ENCODE peak calls at places on chromosomes 13 and 19, in eight cellular contexts. B, U, S, K, I, D, C and P are unnamed samples.

GRCh38 chr13:30744056-30744684 is 8.8 kb downstream of the ALOX5AP start:
- DNase-seq in B (peak; percentile 80), U (peak; percentile 93), S (no peak), K (no peak), I (peak; percentile 28), D (peak; percentile 84), C (no peak), P (peak; percentile 13)

GRCh38 chr19:33290956-33291622 is 11.2 kb downstream of the CEBPA start:
- DNase-seq in B (no peak), U (no peak), S (no peak), K (no peak), I (no peak), D (peak; percentile 82), C (no peak), P (peak; percentile 85)

GRCh38 chr19:49229416-49229815 is 71.8 kb downstream of the TRPM4 start:
- DNase-seq in B (no peak), U (no peak), S (no peak), K (no peak), I (no peak), D (no peak), C (no peak), P (no peak)

GRCh38 chr19:33374406-33374703 is 846 bp downstream of the CEBPG start:
- DNase-seq in B (no peak), U (peak; percentile 21), S (no peak), K (peak; percentile 53), I (no peak), D (no peak), C (no peak), P (no peak)

GRCh38 chr19:44657211-44657921 is 13.7 kb downstream of the PVR start:
- DNase-seq in B (peak; percentile 58), U (peak; percentile 72), S (peak; percentile 51), K (peak; percentile 86), I (peak; percentile 45), D (no peak), C (peak; percentile 59), P (peak; percentile 54)

GRCh38 chr13:43057653-43058317 is 34.4 kb downstream of the DNAJC15 start:
- DNase-seq in B (peak; percentile 31), U (no peak), S (no peak), K (no peak), I (no peak), D (no peak), C (no peak), P (no peak)

GRCh38 chr13:74061939-74062595 is 72.1 kb downstream of the KLF12 start:
- DNase-seq in B (peak; percentile 26), U (no peak), S (no peak), K (peak; percentile 19), I (peak; percentile 31), D (no peak), C (no peak), P (no peak)

GRCh38 chr13:79307866-79308298 is 98.2 kb downstream of the RBM26 start:
- DNase-seq in B (no peak), U (no peak), S (peak; percentile 47), K (no peak), I (no peak), D (no peak), C (no peak), P (no peak)

GRCh38 chr19:3458595-3459284 is 21.6 kb downstream of the SMIM24 start:
- DNase-seq in B (no peak), U (no peak), S (no peak), K (peak; percentile 78), I (peak; percentile 71), D (no peak), C (no peak), P (no peak)

GRCh38 chr13:65834897-65835296 is 1395.2 kb downstream of the PCDH9 start:
- DNase-seq in B (no peak), U (no peak), S (no peak), K (no peak), I (no peak), D (no peak), C (no peak), P (no peak)

GRCh38 chr19:46972301-46972700 is 47.3 kb upstream of the NPAS1 start:
- DNase-seq in B (no peak), U (no peak), S (no peak), K (no peak), I (no peak), D (peak; percentile 27), C (no peak), P (no peak)

GRCh38 chr19:47540748-47541147 is 25.9 kb upstream of the NAPA start:
- DNase-seq in B (no peak), U (no peak), S (no peak), K (no peak), I (no peak), D (no peak), C (no peak), P (no peak)

GRCh38 chr19:6239871-6240676 is 39.7 kb downstream of the MLLT1 start:
- DNase-seq in B (no peak), U (no peak), S (no peak), K (peak; percentile 82), I (no peak), D (no peak), C (peak; percentile 11), P (no peak)

GRCh38 chr19:6242677-6243076 is 37.1 kb downstream of the MLLT1 start:
- DNase-seq in B (no peak), U (no peak), S (no peak), K (no peak), I (no peak), D (no peak), C (no peak), P (no peak)

GRCh38 chr19:6241680-6242079 is 38.1 kb downstream of the MLLT1 start:
- DNase-seq in B (no peak), U (no peak), S (peak; percentile 93), K (peak; percentile 79), I (no peak), D (no peak), C (peak; percentile 46), P (no peak)

GRCh38 chr19:6239401-6239844 is 40.4 kb downstream of the MLLT1 start:
- DNase-seq in B (no peak), U (no peak), S (no peak), K (peak; percentile 26), I (no peak), D (no peak), C (peak; percentile 16), P (peak; percentile 54)

DNA sequence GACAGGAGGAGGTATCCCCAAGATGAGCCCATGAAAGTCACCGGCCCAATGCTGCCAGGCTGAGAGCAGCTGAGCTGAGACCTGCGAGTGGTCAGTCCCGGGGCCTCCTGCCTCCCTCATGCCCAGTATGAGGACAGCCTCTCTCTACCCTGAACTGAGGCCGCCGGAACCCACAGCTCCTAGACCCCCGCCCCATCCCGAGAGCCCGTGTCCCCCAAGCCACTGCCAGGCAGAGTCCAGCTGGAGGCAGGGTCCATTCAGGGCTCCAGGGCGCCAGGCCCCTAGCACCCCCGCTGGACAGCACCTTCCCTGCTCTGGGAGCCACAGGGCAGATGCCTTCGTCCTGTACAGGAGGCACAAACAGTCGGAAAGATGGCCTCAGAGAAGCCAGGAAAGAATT is 38.7 kb downstream of the MLLT1 start:
- DNase-seq in B (no peak), U (no peak), S (no peak), K (peak; percentile 53), I (no peak), D (no peak), C (peak; percentile 12), P (no peak)
- H3K27ac ChIP-seq in B (no peak overlapping the region), U (no peak overlapping the region), S (peak overlapping the region; percentile 86), K (no peak overlapping the region), I (no peak overlapping the region), D (no peak overlapping the region), C (peak overlapping the region; percentile 39), P (peak overlapping the region; percentile 99)

DNA sequence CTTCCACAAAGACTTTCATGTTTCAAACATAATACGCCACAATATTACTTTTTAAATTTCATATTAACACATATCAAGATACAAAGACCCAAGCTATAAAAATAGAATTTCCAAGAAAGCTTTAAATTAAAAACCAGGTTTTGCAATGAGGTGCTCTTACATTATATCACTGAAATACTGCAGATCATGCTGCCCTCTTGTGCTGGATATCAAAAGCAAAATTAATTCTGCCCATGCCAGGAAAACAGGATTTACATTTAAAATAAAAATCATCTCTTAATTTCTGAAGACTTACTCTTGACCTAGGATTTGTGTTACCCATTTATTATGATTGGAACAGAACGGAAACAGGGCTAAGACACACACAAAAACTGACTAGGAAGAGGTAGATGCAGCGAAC is 145.0 kb downstream of the ABCC4 start:
- DNase-seq in B (no peak), U (no peak), S (no peak), K (peak; percentile 16), I (no peak), D (no peak), C (no peak), P (peak; percentile 6)
- TF ChIP-seq CTCF in B (peak; percentile 45), U (no peak), S (peak; percentile 32), K (peak; percentile 75), I (no peak), D (peak; percentile 62), C (peak; percentile 10), P (peak; percentile 24)

GRCh38 chr19:18735752-18736151 is 52.3 kb downstream of the CRTC1 start:
- DNase-seq in B (no peak), U (no peak), S (no peak), K (no peak), I (no peak), D (no peak), C (no peak), P (no peak)

GRCh38 chr19:18736415-18737336 is 53.2 kb downstream of the CRTC1 start:
- DNase-seq in B (no peak), U (no peak), S (no peak), K (peak; percentile 81), I (no peak), D (no peak), C (no peak), P (no peak)

GRCh38 chr19:18737954-18738351 is 53.2 kb downstream of the COMP start:
- DNase-seq in B (no peak), U (no peak), S (no peak), K (no peak), I (no peak), D (no peak), C (no peak), P (no peak)

GRCh38 chr19:18738961-18739690 is 52.0 kb downstream of the COMP start:
- DNase-seq in B (no peak), U (no peak), S (no peak), K (no peak), I (no peak), D (no peak), C (no peak), P (no peak)

DNA sequence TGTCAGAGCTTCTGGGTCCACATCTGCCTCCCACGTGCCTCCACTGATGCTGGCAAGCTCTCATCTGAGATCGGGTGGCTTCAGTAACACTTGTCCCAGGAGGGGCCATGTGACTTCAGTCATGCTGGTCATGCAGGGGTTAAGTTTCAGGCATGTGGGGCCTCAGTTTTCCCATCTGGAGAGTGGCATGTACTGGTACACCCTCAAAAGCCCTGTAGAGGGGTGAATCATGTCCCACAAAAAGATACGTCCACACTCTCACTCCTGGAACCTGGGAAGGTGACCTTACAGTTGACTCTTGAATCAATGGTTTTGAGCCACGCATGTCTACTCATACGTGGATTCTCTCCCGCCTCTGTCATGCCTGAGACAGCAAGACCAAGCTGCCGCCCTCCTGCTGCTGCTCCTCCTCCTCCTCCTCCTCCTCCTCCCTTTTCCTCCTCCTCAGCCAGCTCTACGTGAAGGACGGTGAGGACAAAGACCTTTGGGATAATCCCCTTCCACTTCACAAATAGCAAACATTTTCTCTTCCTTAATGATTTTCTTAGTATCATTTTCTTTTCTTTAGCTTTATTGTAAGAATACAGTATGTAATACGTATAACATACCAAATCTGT is 53.7 kb downstream of the COMP start:
- DNase-seq in B (no peak), U (no peak), S (no peak), K (no peak), I (no peak), D (no peak), C (no peak), P (no peak)
- H3K27ac ChIP-seq in B (no peak overlapping the region), U (no peak overlapping the region), S (no peak overlapping the region), K (no peak overlapping the region), I (no peak overlapping the region), D (no peak overlapping the region), C (no peak overlapping the region), P (no peak overlapping the region)

GRCh38 chr13:25249001-25249543 is 38.2 kb downstream of the MTMR6 start:
- DNase-seq in B (no peak), U (peak; percentile 63), S (no peak), K (peak; percentile 22), I (no peak), D (no peak), C (no peak), P (no peak)
- TF ChIP-seq CTCF in B (no peak), U (peak; percentile 43), S (peak; percentile 70), K (peak; percentile 49), I (no peak), D (no peak), C (no peak), P (peak; percentile 17)